ENCODE peak calls at places on chromosomes 7 and 10, in eight cellular contexts. K, I, R, Y, H, F, L and D are unnamed samples.
A peak's percentile ranks its signal among the peaks of the same experiment; 100 is the strongest.

GRCh38 chr10:101774589-101775272 is 1.2 kb downstream of the FGF8 start:
- DNase-seq in L (peak; percentile 19), H (peak; percentile 55), F (peak; percentile 67), Y (peak; percentile 46), K (no peak), I (no peak), R (no peak), D (peak; percentile 81)

GRCh38 chr10:62817763-62818425 is 1.7 kb upstream of the EGR2 start:
- DNase-seq in I (peak; percentile 72), K (peak; percentile 54), R (peak; percentile 73), F (peak; percentile 94), Y (peak; percentile 94), H (peak; percentile 79), L (peak; percentile 87), D (peak; percentile 87)

GRCh38 chr10:86721232-86721631 is 35.2 kb upstream of the BMPR1A start:
- DNase-seq in H (no peak), R (no peak), I (no peak), Y (no peak), L (no peak), K (no peak), F (no peak), D (no peak)

GRCh38 chr10:6154566-6154965 is 48.2 kb upstream of the PFKFB3 start:
- DNase-seq in R (no peak), H (no peak), Y (no peak), K (no peak), F (no peak), L (no peak), I (no peak), D (no peak)

GRCh38 chr7:155357573-155358041 is 59.9 kb downstream of the INSIG1 start:
- DNase-seq in H (no peak), I (no peak), F (no peak), Y (no peak), L (no peak), K (no peak), R (no peak), D (no peak)

GRCh38 chr7:148563583-148564274 is 26.8 kb upstream of the C7orf33 start:
- DNase-seq in H (no peak), L (no peak), I (no peak), F (no peak), R (no peak), Y (no peak), K (no peak), D (no peak)

GRCh38 chr7:17696422-17696821 is 243.9 kb downstream of the SNX13 start:
- DNase-seq in H (no peak), F (no peak), K (peak; percentile 86), L (no peak), R (peak; percentile 23), I (no peak), Y (no peak), D (peak; percentile 94)

GRCh38 chr7:46580756-46581155 is 659.7 kb upstream of the IGFBP3 start:
- DNase-seq in H (no peak), K (no peak), R (no peak), I (no peak), Y (no peak), F (no peak), L (no peak), D (no peak)

GRCh38 chr7:151244156-151244870 is 4.2 kb downstream of the SMARCD3 start:
- DNase-seq in R (peak; percentile 66), H (peak; percentile 68), K (no peak), I (peak; percentile 57), Y (peak; percentile 89), L (peak; percentile 69), F (peak; percentile 76), D (no peak)

GRCh38 chr10:100811752-100812750 is 66.7 kb downstream of the PAX2 start:
- DNase-seq in K (no peak), R (no peak), H (no peak), I (no peak), Y (no peak), F (no peak), L (no peak), D (no peak)

GRCh38 chr10:64054392-64054791 is 533.2 kb downstream of the REEP3 start:
- DNase-seq in H (no peak), Y (no peak), K (no peak), I (no peak), L (no peak), R (no peak), F (no peak), D (no peak)
- TF ChIP-seq CTCF in H (no peak), Y (no peak), K (no peak), I (no peak), L (no peak), R (no peak), F (no peak), D (no peak)

DNA sequence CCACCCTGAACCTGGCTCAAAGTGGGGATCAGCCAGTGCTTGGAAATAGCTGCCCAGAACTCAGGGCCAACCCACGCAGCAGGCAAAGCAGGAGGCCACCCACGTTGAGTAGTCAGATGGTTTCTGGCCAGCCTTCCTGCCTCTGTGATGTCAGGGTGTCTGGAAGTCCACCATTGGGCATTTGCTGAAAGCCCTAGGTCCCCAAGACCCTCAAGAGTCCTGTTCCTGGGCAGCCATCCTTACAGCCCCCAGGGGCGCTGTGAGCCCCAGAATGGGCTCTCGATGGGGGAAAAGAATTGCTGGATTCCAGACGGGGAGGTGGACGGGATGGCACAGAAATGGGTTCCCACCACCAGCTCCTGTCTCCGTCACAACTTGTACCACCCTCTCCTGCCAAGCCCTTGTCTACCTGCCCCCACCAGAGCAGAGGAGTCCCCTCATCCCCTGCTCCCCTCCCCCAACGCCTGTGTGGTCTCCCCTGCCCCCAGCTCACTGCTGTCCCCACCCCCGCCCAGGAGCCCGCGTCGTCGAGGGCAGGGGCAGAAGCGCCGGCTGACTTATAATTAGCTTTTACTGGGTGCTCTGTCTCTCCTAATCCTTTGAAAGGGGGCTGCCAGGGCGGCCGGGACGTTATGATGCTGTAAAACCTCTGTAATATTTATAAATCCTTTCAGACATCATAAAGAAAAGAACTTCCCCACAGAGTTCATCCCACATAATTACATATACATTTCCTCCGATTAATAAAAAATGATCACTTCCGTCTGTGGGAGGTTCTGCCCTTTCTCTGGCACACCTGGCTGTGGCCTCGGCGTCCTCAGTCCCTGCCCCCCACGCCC is 3.8 kb downstream of the MYL10 start:
- DNase-seq in I (no peak), F (peak; percentile 56), H (peak; percentile 36), Y (no peak), K (no peak), L (no peak), R (no peak), D (no peak)
- TF ChIP-seq CTCF in I (no peak), F (peak; percentile 45), H (no peak), Y (no peak), K (no peak), L (no peak), R (peak; percentile 20), D (no peak)

DNA sequence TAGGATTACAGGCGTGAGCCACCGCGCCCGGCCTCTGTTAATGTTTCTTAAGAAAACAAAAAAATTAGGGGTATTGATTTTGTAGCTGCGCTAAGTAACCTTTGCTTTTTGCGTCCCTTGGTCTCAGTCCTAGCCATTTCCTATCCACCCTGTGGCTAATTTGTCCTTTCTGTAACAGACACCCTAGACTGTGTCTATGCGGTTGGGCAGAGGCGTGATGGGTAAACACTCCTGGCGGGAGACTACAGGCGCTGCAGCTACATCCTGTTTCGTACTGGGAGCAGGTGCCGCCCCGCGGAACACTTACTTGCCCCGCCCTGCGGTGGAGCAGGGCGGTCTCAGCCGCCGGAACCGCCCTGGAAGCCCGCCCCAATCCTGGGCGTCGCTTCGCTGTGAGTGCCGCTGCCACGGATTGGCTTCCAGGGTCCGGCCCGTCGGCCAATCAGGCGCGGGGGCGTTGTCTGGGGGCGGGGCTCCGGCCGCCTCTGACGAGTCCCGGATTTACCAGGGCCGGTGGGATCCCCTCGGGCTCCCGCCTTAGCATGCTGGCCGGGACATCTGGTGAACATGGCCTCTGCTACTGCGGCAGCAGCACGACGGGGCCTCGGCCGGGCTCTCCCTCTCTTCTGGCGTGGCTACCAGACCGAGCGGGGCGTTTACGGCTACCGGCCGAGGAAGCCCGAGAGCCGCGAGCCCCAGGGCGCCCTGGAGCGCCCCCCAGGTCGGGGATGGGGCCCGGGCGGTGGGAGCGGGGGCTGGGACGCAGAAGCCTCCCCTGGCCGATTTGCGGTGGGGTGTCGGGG is at the start of gene DHTKD1:
- DNase-seq in R (peak; percentile 99), H (peak; percentile 100), L (peak; percentile 100), I (peak; percentile 99), F (peak; percentile 99), Y (peak; percentile 99), K (peak; percentile 98), D (peak; percentile 100)
- TF ChIP-seq CTCF in R (peak; percentile 43), H (peak; percentile 25), L (no peak), I (peak; percentile 35), F (peak; percentile 31), Y (no peak), K (peak; percentile 72), D (peak; percentile 43)

DNA sequence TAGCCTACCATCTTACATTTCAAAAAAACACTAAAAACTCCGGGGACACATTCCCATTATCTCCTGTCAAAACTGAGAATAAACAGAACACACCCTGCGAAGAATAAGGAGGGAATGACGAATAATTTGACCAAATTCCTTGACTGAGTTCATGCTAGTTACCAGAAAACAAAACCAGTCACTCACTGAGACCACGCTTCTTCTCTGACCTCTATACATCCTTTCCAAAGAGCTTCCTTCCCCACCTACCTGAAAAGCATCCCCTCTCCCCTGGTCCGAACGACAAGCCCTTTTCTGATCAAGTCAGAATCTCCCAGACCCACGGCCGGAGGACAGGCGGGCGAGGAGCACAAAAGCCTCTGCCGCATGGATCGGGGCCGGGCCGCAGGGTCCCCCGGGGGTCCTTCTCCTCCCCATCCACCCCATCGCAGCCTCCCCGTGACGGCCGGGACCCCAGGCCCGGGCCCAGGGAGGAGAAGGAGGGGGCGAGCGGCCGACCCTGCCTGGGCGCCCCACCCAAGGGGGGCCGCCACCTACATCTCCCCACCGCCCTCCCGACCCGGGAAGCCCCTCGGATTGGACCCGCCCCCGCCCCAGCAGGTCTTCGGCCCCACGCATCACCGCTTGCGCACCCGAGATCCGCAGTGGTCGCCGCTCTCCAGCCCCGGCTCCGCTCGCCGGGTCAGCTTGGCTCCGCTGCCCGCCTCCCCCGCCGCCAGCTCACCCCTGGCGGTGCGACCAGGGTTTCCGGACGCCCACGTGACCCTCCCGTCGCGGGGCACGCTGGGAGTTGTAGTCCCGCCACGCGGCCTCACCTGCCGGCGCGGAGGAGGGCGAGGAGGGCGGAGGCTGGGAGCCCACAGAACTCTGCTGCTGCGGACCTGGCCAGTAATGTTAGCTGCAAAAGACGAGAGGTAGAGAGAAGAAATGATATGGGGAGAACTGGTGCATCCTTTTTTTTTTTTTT is at the start of gene SLC37A3:
- DNase-seq in H (peak; percentile 93), F (peak; percentile 95), I (peak; percentile 93), K (peak; percentile 83), R (peak; percentile 91), Y (peak; percentile 94), L (peak; percentile 87), D (peak; percentile 95)
- TF ChIP-seq CTCF in H (no peak), F (peak; percentile 14), I (no peak), K (peak; percentile 45), R (no peak), Y (no peak), L (no peak), D (no peak)

GRCh38 chr10:81473755-81474154 is 401.2 kb upstream of the NRG3 start:
- DNase-seq in K (no peak), Y (no peak), L (no peak), R (no peak), H (no peak), F (no peak), I (no peak), D (no peak)

GRCh38 chr10:81479316-81479715 is 395.7 kb upstream of the NRG3 start:
- DNase-seq in K (no peak), H (no peak), F (peak; percentile 19), I (no peak), R (no peak), Y (no peak), L (no peak), D (no peak)
- TF ChIP-seq CTCF in K (no peak), H (no peak), F (peak; percentile 45), I (no peak), R (peak; percentile 12), Y (no peak), L (peak; percentile 45), D (no peak)